ENCODE peak calls at places on chromosomes 4 and X, in eight cellular contexts. Q is pancreas, S is HCT116, L is foreskin keratinocyte, R is RWPE2, Z is A549, H is upper lobe of right lung, O is heart right ventricle. Y is an unnamed sample.

GRCh38 chr4:165873298-165874071 is 448 bp downstream of the TLL1 start:
- ATAC-seq in H (peak; percentile 78), Z (peak; percentile 83), Q (peak; percentile 76), O (peak; percentile 73), S (peak; percentile 65), R (peak; percentile 41), L (peak; percentile 58), Y (peak; percentile 55)

GRCh38 chr4:108247511-108248088 is 78.9 kb upstream of the LEF1 start:
- ATAC-seq in R (no peak), L (no peak), Z (no peak), H (no peak), S (peak; percentile 59), Q (no peak), O (no peak), Y (no peak)

GRCh38 chrX:74557378-74557777 is 57.0 kb downstream of the RLIM start:
- ATAC-seq in S (no peak), O (no peak), L (no peak), R (no peak), Z (no peak), Q (no peak), H (no peak), Y (no peak)

GRCh38 chr4:94639298-94639697 is 118.5 kb upstream of the BMPR1B start:
- ATAC-seq in Z (no peak), L (no peak), Q (no peak), H (no peak), S (no peak), O (no peak), R (no peak), Y (no peak)

GRCh38 chr4:37463033-37463432 is 218.5 kb downstream of the NWD2 start:
- ATAC-seq in L (no peak), H (no peak), O (no peak), Q (no peak), Z (no peak), S (no peak), R (no peak), Y (no peak)

GRCh38 chrX:40083979-40084359 is 13.8 kb downstream of the BCOR start:
- ATAC-seq in O (no peak), S (no peak), L (no peak), H (no peak), R (no peak), Q (no peak), Z (no peak), Y (no peak)

GRCh38 chr4:2442175-2442993 is 23.6 kb downstream of the CFAP99 start:
- ATAC-seq in R (no peak), S (peak; percentile 51), Q (no peak), O (no peak), Z (peak; percentile 56), L (no peak), H (no peak), Y (no peak)

GRCh38 chr4:170102426-170102825 is 12.7 kb upstream of the AADAT start:
- ATAC-seq in H (peak; percentile 81), O (no peak), Q (no peak), L (no peak), R (no peak), Z (no peak), S (no peak), Y (no peak)

GRCh38 chr4:123349401-123350190 is 47.0 kb upstream of the SPRY1 start:
- ATAC-seq in Z (no peak), L (no peak), O (no peak), R (no peak), Q (no peak), S (no peak), H (no peak), Y (no peak)

GRCh38 chr4:128757712-128758111 is 51.8 kb upstream of the JADE1 start:
- ATAC-seq in Z (no peak), H (peak; percentile 25), Q (peak; percentile 77), S (peak; percentile 42), O (peak; percentile 90), L (no peak), R (no peak), Y (peak; percentile 65)

GRCh38 chr4:47287735-47288134 is 175.8 kb downstream of the COMMD8 start:
- ATAC-seq in Z (no peak), O (no peak), S (no peak), L (peak; percentile 57), Q (no peak), R (peak; percentile 33), H (no peak), Y (no peak)

GRCh38 chrX:108699368-108699767 is 37.0 kb downstream of the IRS4 start:
- ATAC-seq in H (no peak), Z (peak; percentile 72), R (peak; percentile 36), S (peak; percentile 59), L (peak; percentile 44), O (no peak), Q (peak; percentile 48), Y (no peak)

GRCh38 chrX:31236231-31236630 is 164.4 kb upstream of the FTHL17 start:
- ATAC-seq in Z (no peak), R (no peak), S (no peak), H (no peak), O (no peak), Q (no peak), L (no peak), Y (no peak)

GRCh38 chr4:140296335-140296753 is 77.1 kb upstream of the SCOC start:
- ATAC-seq in H (no peak), S (no peak), L (peak; percentile 31), Q (peak; percentile 21), Z (peak; percentile 63), O (peak; percentile 67), R (peak; percentile 43), Y (peak; percentile 91)

GRCh38 chrX:87896057-87896456 is 378.5 kb downstream of the KLHL4 start:
- ATAC-seq in R (no peak), Z (no peak), S (no peak), Q (no peak), L (no peak), H (no peak), O (no peak), Y (no peak)

GRCh38 chrX:10496345-10496965 is 123.9 kb downstream of the MID1 start:
- ATAC-seq in R (no peak), O (peak; percentile 88), L (no peak), Z (no peak), Q (no peak), S (no peak), H (no peak), Y (no peak)

GRCh38 chr4:102390438-102390837 is 45.2 kb upstream of the SLC39A8 start:
- ATAC-seq in H (peak; percentile 83), Q (no peak), S (no peak), O (no peak), L (peak; percentile 97), Z (no peak), R (peak; percentile 93), Y (no peak)

GRCh38 chr4:6548201-6548881 is 26.6 kb upstream of the MAN2B2 start:
- ATAC-seq in Z (peak; percentile 93), R (peak; percentile 77), H (no peak), L (peak; percentile 69), O (peak; percentile 61), Q (no peak), S (peak; percentile 91), Y (no peak)
- TF ChIP-seq CTCF in Z (no peak), R (no peak), H (no peak), L (peak; percentile 64), O (no peak), Q (no peak), S (peak; percentile 56), Y (no peak)

DNA sequence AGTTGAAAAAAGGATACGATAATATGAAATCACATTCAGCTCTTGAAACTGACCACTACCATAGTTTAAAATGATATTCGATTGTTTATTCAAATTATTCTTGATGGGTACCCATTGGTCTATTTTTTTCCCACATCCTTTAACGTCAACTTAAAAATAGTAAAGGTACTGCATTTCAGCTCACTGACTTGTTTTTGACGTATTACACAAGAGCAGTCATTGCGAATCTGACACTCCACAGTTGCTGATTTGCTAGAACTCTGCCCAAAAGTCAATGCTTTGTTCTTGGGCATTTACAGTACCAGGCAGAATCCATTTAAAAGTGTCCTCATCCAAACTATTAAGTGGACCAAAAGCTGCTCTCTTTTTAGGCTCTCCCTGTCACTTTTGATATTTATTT is 1.2 kb upstream of the PDS5A start:
- ATAC-seq in L (no peak), Z (no peak), H (no peak), Q (no peak), O (no peak), R (no peak), S (no peak), Y (no peak)
- H3K4me1 ChIP-seq in L (peaks cover 8% of the 10 kb centered on the region), Z (peaks cover 16% of the 10 kb centered on the region), H (peaks cover 22% of the 10 kb centered on the region), Q (peaks cover 10% of the 10 kb centered on the region), O (no peaks in the 10 kb centered on the region), R (peaks cover 10% of the 10 kb centered on the region), S (peaks cover 15% of the 10 kb centered on the region), Y (peaks cover 35% of the 10 kb centered on the region)

GRCh38 chr4:184251680-184252000 is 34.0 kb upstream of the ENPP6 start:
- ATAC-seq in L (no peak), O (no peak), H (no peak), S (no peak), R (no peak), Q (no peak), Z (no peak), Y (no peak)

GRCh38 chr4:184248216-184248615 is 30.5 kb upstream of the ENPP6 start:
- ATAC-seq in O (no peak), H (no peak), R (no peak), L (no peak), S (no peak), Q (no peak), Z (no peak), Y (no peak)

GRCh38 chr4:184246426-184246825 is 28.8 kb upstream of the ENPP6 start:
- ATAC-seq in O (no peak), S (no peak), Z (no peak), Q (no peak), L (no peak), H (no peak), R (no peak), Y (no peak)

GRCh38 chr4:184250795-184251679 is 33.4 kb upstream of the ENPP6 start:
- ATAC-seq in H (peak; percentile 86), L (peak; percentile 69), R (peak; percentile 27), O (no peak), S (peak; percentile 64), Q (no peak), Z (peak; percentile 89), Y (no peak)

GRCh38 chr4:184247421-184247820 is 29.7 kb upstream of the ENPP6 start:
- ATAC-seq in Q (no peak), L (no peak), S (no peak), H (no peak), Z (no peak), R (no peak), O (no peak), Y (no peak)
- H3K27ac ChIP-seq in Q (no peak overlapping the region), L (no peak overlapping the region), S (no peak overlapping the region), H (no peak overlapping the region), Z (no peak overlapping the region), R (no peak overlapping the region), O (no peak overlapping the region), Y (no peak overlapping the region)

GRCh38 chr4:67922697-67923096 is 38.9 kb upstream of the TMPRSS11D start:
- ATAC-seq in O (no peak), L (peak; percentile 43), S (no peak), R (no peak), H (no peak), Z (no peak), Q (no peak), Y (no peak)

GRCh38 chr4:67915400-67915966 is 31.7 kb upstream of the TMPRSS11D start:
- ATAC-seq in Q (no peak), R (no peak), Z (no peak), S (no peak), O (no peak), L (no peak), H (no peak), Y (no peak)

DNA sequence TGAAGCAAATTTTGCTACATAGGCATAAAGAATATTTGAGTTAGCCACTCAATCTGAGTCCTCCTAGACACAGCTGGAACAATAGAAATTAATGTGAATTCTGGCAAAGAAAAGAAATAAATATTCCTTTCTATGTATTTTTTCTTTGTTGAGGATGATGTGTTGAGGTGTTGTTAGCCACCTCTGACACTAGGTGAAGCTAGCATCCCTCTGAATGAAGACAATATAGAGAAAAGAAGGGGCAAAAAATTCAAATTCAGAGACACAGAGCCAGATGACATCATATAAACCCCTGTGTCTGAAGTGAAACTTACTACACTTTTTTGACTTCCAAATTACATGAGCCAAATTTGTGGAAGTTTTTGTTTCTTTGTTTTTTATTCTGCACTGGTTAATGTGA is 34.6 kb upstream of the TMPRSS11D start:
- ATAC-seq in S (peak; percentile 72), H (no peak), O (no peak), Q (no peak), R (peak; percentile 45), Z (no peak), L (peak; percentile 54), Y (no peak)
- TF ChIP-seq CTCF in S (peak; percentile 73), H (no peak), O (no peak), Q (no peak), R (peak; percentile 91), Z (no peak), L (peak; percentile 92), Y (no peak)